ENCODE peak calls at places on chromosomes 13 and 19, in seven cellular contexts. X is D341Med; I is stimulated activated naive CD8-positive, alpha-beta T cell treated with anti-CD3 and anti-CD28 coated beads, Interleukin-15, amount 100 ng/mL, for 72 hours; S is GM03348; U is HCEC 1CT; P is stimulated activated CD4-positive, alpha-beta T cell treated with anti-CD3 and anti-CD28 coated beads, Interleukin-2, amount 100 ng/mL, for 48 hours; H is A673. B is an unnamed sample.

GRCh38 chr13:38223093-38223492 is 126.6 kb upstream of the UFM1 start:
- DNase-seq in X (peak; percentile 24), I (no peak), S (peak; percentile 13), U (peak; percentile 63), P (no peak), H (peak; percentile 70), B (no peak)

GRCh38 chr13:99883805-99884204 is 87.8 kb downstream of the ZIC5 start:
- DNase-seq in X (no peak), I (no peak), S (no peak), U (no peak), P (no peak), H (no peak), B (no peak)

GRCh38 chr13:50170447-50171037 is 155.3 kb downstream of the KCNRG start:
- DNase-seq in X (no peak), I (no peak), S (peak; percentile 59), U (no peak), P (no peak), H (no peak), B (no peak)

GRCh38 chr19:3440082-3440481 is 40.2 kb downstream of the SMIM24 start:
- DNase-seq in X (peak; percentile 83), I (peak; percentile 57), S (peak; percentile 57), U (no peak), P (peak; percentile 51), H (peak; percentile 45), B (no peak)

GRCh38 chr13:51999525-51999924 is 11.7 kb downstream of the ATP7B start:
- DNase-seq in X (no peak), I (no peak), S (peak; percentile 40), U (no peak), P (no peak), H (no peak), B (peak; percentile 77)

GRCh38 chr19:10452726-10453620 is 32.6 kb downstream of the PDE4A start:
- DNase-seq in X (peak; percentile 30), I (no peak), S (no peak), U (no peak), P (no peak), H (no peak), B (no peak)

GRCh38 chr19:12065100-12065538 is 588 bp downstream of the ZNF844 start:
- DNase-seq in X (no peak), I (peak; percentile 34), S (peak; percentile 42), U (no peak), P (no peak), H (peak; percentile 24), B (no peak)

GRCh38 chr19:55383789-55384575 is at the start of gene TMEM238:
- DNase-seq in X (no peak), I (peak; percentile 72), S (peak; percentile 84), U (peak; percentile 64), P (peak; percentile 36), H (peak; percentile 73), B (peak; percentile 87)

GRCh38 chr13:98939552-98940306 is 38.1 kb downstream of the DOCK9 start:
- DNase-seq in X (no peak), I (no peak), S (no peak), U (no peak), P (no peak), H (no peak), B (no peak)

GRCh38 chr19:2603320-2603719 is 99.2 kb downstream of the GNG7 start:
- DNase-seq in X (no peak), I (no peak), S (peak; percentile 85), U (peak; percentile 25), P (no peak), H (no peak), B (peak; percentile 92)

GRCh38 chr19:40413291-40413994 is at the start of gene PRX:
- DNase-seq in X (peak; percentile 42), I (no peak), S (no peak), U (no peak), P (no peak), H (no peak), B (no peak)

GRCh38 chr19:29714953-29715694 is at the start of gene C19orf12:
- DNase-seq in X (peak; percentile 91), I (peak; percentile 70), S (peak; percentile 82), U (peak; percentile 23), P (peak; percentile 56), H (peak; percentile 69), B (peak; percentile 88)

GRCh38 chr13:73673931-73674330 is 460.3 kb downstream of the KLF12 start:
- DNase-seq in X (no peak), I (no peak), S (no peak), U (no peak), P (no peak), H (no peak), B (no peak)

GRCh38 chr13:32153056-32153455 is 121.5 kb downstream of the FRY start:
- DNase-seq in X (no peak), I (no peak), S (peak; percentile 22), U (peak; percentile 86), P (no peak), H (no peak), B (no peak)

GRCh38 chr19:6249296-6249695 is 30.5 kb downstream of the MLLT1 start:
- DNase-seq in X (no peak), I (no peak), S (no peak), U (no peak), P (no peak), H (no peak), B (no peak)

GRCh38 chr13:113152894-113153809 is 5.3 kb upstream of the PROZ start:
- DNase-seq in X (peak; percentile 53), I (no peak), S (peak; percentile 57), U (no peak), P (no peak), H (no peak), B (peak; percentile 89)

GRCh38 chr13:97460004-97460756 is 26.2 kb downstream of the RAP2A start:
- DNase-seq in X (no peak), I (no peak), S (peak; percentile 12), U (no peak), P (no peak), H (no peak), B (no peak)

GRCh38 chr19:39647918-39648317 is 7.8 kb upstream of the LGALS16 start:
- DNase-seq in X (no peak), I (no peak), S (no peak), U (no peak), P (no peak), H (no peak), B (no peak)

GRCh38 chr13:31774186-31774585 is 34.9 kb downstream of the RXFP2 start:
- DNase-seq in X (no peak), I (no peak), S (no peak), U (no peak), P (no peak), H (no peak), B (no peak)

GRCh38 chr13:44142911-44143665 is 230.5 kb upstream of the SERP2 start:
- DNase-seq in X (no peak), I (no peak), S (peak; percentile 12), U (peak; percentile 42), P (no peak), H (no peak), B (no peak)

GRCh38 chr13:109314101-109314500 is 472.3 kb downstream of the IRS2 start:
- DNase-seq in X (no peak), I (no peak), S (no peak), U (no peak), P (no peak), H (no peak), B (no peak)

GRCh38 chr19:34124828-34125227 is 47.5 kb upstream of the LSM14A start:
- DNase-seq in X (no peak), I (no peak), S (no peak), U (no peak), P (no peak), H (peak; percentile 27), B (no peak)

GRCh38 chr19:15195987-15196682 is 4.7 kb downstream of the NOTCH3 start:
- DNase-seq in X (no peak), I (no peak), S (peak; percentile 27), U (no peak), P (no peak), H (no peak), B (no peak)

B was measured in posterior vena cava.